ENCODE peak calls at places on chromosomes 11 and 22, in nine cellular contexts. H is NCI-H748 treated with DMSO at 0.1 percent for 48 hours; C is choroid plexus epithelial cell; P is stimulated activated naive CD4-positive, alpha-beta T cell; M is stimulated activated naive CD8-positive, alpha-beta T cell treated with anti-CD3 and anti-CD28 coated beads, Interleukin-15, Interleukin-2, amounts not matched to agents 100 U/mL and 50 U/mL, for 24 hours; Z is T47D; T is activated CD4-positive, alpha-beta T cell treated with anti-CD3 and anti-CD28 coated beads, Interleukin-2, amount 50 U/mL, for 1 hour; Y is endothelial cell; E is NCI-H1694. K is an unnamed sample.

GRCh38 chr11:89477175-89477574 is 14.0 kb downstream of the NOX4 start:
- DNase-seq in P (no peak), C (no peak), Z (peak), M (no peak), T (no peak), E (no peak), H (no peak), Y (no peak), K (no peak)

GRCh38 chr22:20946991-20947390 is 20.1 kb upstream of the AIFM3 start:
- DNase-seq in Y (no peak), Z (no peak), E (no peak), T (no peak), C (no peak), H (no peak), P (no peak), M (no peak), K (no peak)

GRCh38 chr11:69435161-69435990 is 46.1 kb upstream of the LINC01488 start:
- DNase-seq in P (no peak), Y (no peak), H (no peak), C (no peak), T (no peak), M (no peak), E (no peak), Z (no peak), K (no peak)

GRCh38 chr11:60482361-60482760 is 10.2 kb upstream of the MS4A12 start:
- DNase-seq in M (no peak), E (no peak), T (no peak), Y (no peak), Z (no peak), H (no peak), P (no peak), C (no peak), K (no peak)

GRCh38 chr11:114346709-114347141 is 50.5 kb downstream of the NNMT start:
- DNase-seq in P (no peak), Y (no peak), H (no peak), Z (peak), M (no peak), E (no peak), C (peak), T (no peak), K (no peak)

GRCh38 chr11:115890500-115890899 is 386.3 kb upstream of the CADM1 start:
- DNase-seq in T (no peak), Y (no peak), M (no peak), C (no peak), E (no peak), H (no peak), Z (no peak), P (no peak), K (no peak)

GRCh38 chr22:22951035-22951434 is 63.4 kb downstream of the IGLL5 start:
- DNase-seq in Y (no peak), C (no peak), P (no peak), H (no peak), M (no peak), T (no peak), E (no peak), Z (no peak), K (no peak)

GRCh38 chr11:382081-382643 is 11.8 kb upstream of the PKP3 start:
- DNase-seq in C (no peak), P (no peak), M (no peak), E (no peak), Z (no peak), T (no peak), Y (no peak), H (no peak), K (no peak)

GRCh38 chr11:122175316-122175715 is 59.3 kb upstream of the BLID start:
- DNase-seq in C (no peak), Y (no peak), Z (no peak), P (no peak), T (no peak), M (no peak), H (no peak), E (no peak), K (no peak)

GRCh38 chr11:73469401-73469800 is 93.2 kb downstream of the RELT start:
- DNase-seq in M (no peak), H (no peak), P (no peak), E (peak), Y (no peak), T (no peak), C (peak), Z (peak), K (no peak)

GRCh38 chr11:34150494-34151151 is 45.2 kb downstream of the NAT10 start:
- DNase-seq in E (no peak), T (no peak), C (no peak), P (no peak), H (no peak), Z (no peak), M (no peak), Y (no peak), K (no peak)

GRCh38 chr11:108697872-108698473 is 33.1 kb downstream of the DDX10 start:
- DNase-seq in Y (peak), E (peak), M (peak), T (peak), H (peak), C (peak), Z (peak), P (no peak), K (peak)

GRCh38 chr11:66957971-66958231 is 282 bp downstream of the PC start:
- DNase-seq in T (no peak), C (no peak), Z (no peak), H (no peak), Y (no peak), E (no peak), P (no peak), M (no peak), K (no peak)

GRCh38 chr11:7931168-7931567 is at the start of gene OR10A6:
- DNase-seq in H (no peak), C (no peak), Z (no peak), P (no peak), M (no peak), Y (no peak), T (no peak), E (no peak), K (no peak)

GRCh38 chr11:41316726-41317125 is 142.7 kb downstream of the LRRC4C start:
- DNase-seq in M (no peak), P (no peak), C (peak), T (no peak), Y (no peak), E (no peak), Z (no peak), H (no peak), K (no peak)

GRCh38 chr11:111734383-111735261 is 31.6 kb downstream of the PPP2R1B start:
- DNase-seq in C (peak), E (no peak), M (no peak), H (no peak), P (no peak), T (no peak), Y (no peak), Z (no peak), K (no peak)

GRCh38 chr22:30979932-30980331 is 10.9 kb downstream of the TUG1 start:
- DNase-seq in M (no peak), Y (no peak), E (no peak), H (no peak), Z (no peak), T (no peak), P (no peak), C (no peak), K (no peak)

GRCh38 chr22:19355413-19356157 is 64.1 kb upstream of the CLTCL1 start:
- DNase-seq in P (no peak), Y (no peak), C (no peak), E (no peak), M (no peak), T (no peak), Z (no peak), H (no peak), K (no peak)

GRCh38 chr22:41036924-41037323 is 55.5 kb upstream of the EP300 start:
- DNase-seq in Z (no peak), H (no peak), C (no peak), Y (no peak), T (no peak), M (no peak), E (no peak), P (no peak), K (no peak)

GRCh38 chr11:92384807-92385206 is 160.2 kb downstream of the FAT3 start:
- DNase-seq in T (no peak), E (no peak), C (peak), H (no peak), P (no peak), Z (no peak), Y (no peak), M (no peak), K (no peak)

GRCh38 chr22:41256898-41257260 is 16.1 kb upstream of the CHADL start:
- DNase-seq in Z (peak), Y (peak), C (peak), T (no peak), M (no peak), P (no peak), H (no peak), E (no peak), K (no peak)

GRCh38 chr11:3947084-3947483 is 91.6 kb downstream of the STIM1 start:
- DNase-seq in H (no peak), P (no peak), Y (no peak), Z (no peak), C (peak), T (peak), M (no peak), E (no peak), K (no peak)

GRCh38 chr11:121591405-121592033 is 138.8 kb upstream of the SORL1-AS1 start:
- DNase-seq in Z (peak), T (peak), Y (peak), C (peak), H (peak), E (peak), P (peak), M (peak), K (no peak)

K was measured in DMS 273 treated with DMSO at 0.1 percent for 48 hours.